ENCODE peak calls at places on chromosomes 2 and 18, in nine cellular contexts. One of them, this sample, is unnamed.
A peak's percentile ranks its signal among the peaks of the same experiment; 100 is the strongest.

GRCh38 chr2:237923507-237924163 is 43.2 kb upstream of the UBE2F start:
- DNase-seq in stimulated activated CD8-positive, alpha-beta memory T cell treated with anti-CD3 and anti-CD28 coated beads, Interleukin-7, amount 100 ng/mL, for 24 hours: peak; percentile 62
- DNase-seq in immature natural killer cell: peak; percentile 83
- DNase-seq in OCI-M1: peak; percentile 22
- DNase-seq in mesothelial cell of epicardium: peak; percentile 88
- DNase-seq in NCI-H2029 treated with DMSO at 0.1 percent for 48 hours: no peak
- DNase-seq in activated CD4-positive, alpha-beta T cell treated with anti-CD3 and anti-CD28 coated beads, Interleukin-2, amount 50 U/mL, for 4 hours: peak; percentile 76
- DNase-seq in tibial artery: peak; percentile 89
- DNase-seq in T-helper 17 cell: peak; percentile 72
- DNase-seq in this sample: no peak

GRCh38 chr2:178205853-178206516 is 11.7 kb downstream of the OSBPL6 start:
- DNase-seq in stimulated activated CD8-positive, alpha-beta memory T cell treated with anti-CD3 and anti-CD28 coated beads, Interleukin-7, amount 100 ng/mL, for 24 hours: no peak
- DNase-seq in immature natural killer cell: no peak
- DNase-seq in OCI-M1: peak; percentile 12
- DNase-seq in mesothelial cell of epicardium: no peak
- DNase-seq in NCI-H2029 treated with DMSO at 0.1 percent for 48 hours: no peak
- DNase-seq in activated CD4-positive, alpha-beta T cell treated with anti-CD3 and anti-CD28 coated beads, Interleukin-2, amount 50 U/mL, for 4 hours: no peak
- DNase-seq in tibial artery: no peak
- DNase-seq in T-helper 17 cell: no peak
- DNase-seq in this sample: no peak

GRCh38 chr2:197805598-197806316 is 1.4 kb downstream of the PLCL1 start:
- DNase-seq in stimulated activated CD8-positive, alpha-beta memory T cell treated with anti-CD3 and anti-CD28 coated beads, Interleukin-7, amount 100 ng/mL, for 24 hours: no peak
- DNase-seq in immature natural killer cell: no peak
- DNase-seq in OCI-M1: no peak
- DNase-seq in mesothelial cell of epicardium: no peak
- DNase-seq in NCI-H2029 treated with DMSO at 0.1 percent for 48 hours: no peak
- DNase-seq in activated CD4-positive, alpha-beta T cell treated with anti-CD3 and anti-CD28 coated beads, Interleukin-2, amount 50 U/mL, for 4 hours: no peak
- DNase-seq in tibial artery: no peak
- DNase-seq in T-helper 17 cell: no peak
- DNase-seq in this sample: no peak

GRCh38 chr2:118954297-118955060 is 12.5 kb downstream of the MARCO start:
- DNase-seq in stimulated activated CD8-positive, alpha-beta memory T cell treated with anti-CD3 and anti-CD28 coated beads, Interleukin-7, amount 100 ng/mL, for 24 hours: no peak
- DNase-seq in immature natural killer cell: no peak
- DNase-seq in OCI-M1: no peak
- DNase-seq in mesothelial cell of epicardium: no peak
- DNase-seq in NCI-H2029 treated with DMSO at 0.1 percent for 48 hours: no peak
- DNase-seq in activated CD4-positive, alpha-beta T cell treated with anti-CD3 and anti-CD28 coated beads, Interleukin-2, amount 50 U/mL, for 4 hours: no peak
- DNase-seq in tibial artery: no peak
- DNase-seq in T-helper 17 cell: no peak
- DNase-seq in this sample: no peak

GRCh38 chr2:65634304-65634703 is 201.9 kb upstream of the SPRED2 start:
- DNase-seq in stimulated activated CD8-positive, alpha-beta memory T cell treated with anti-CD3 and anti-CD28 coated beads, Interleukin-7, amount 100 ng/mL, for 24 hours: no peak
- DNase-seq in immature natural killer cell: no peak
- DNase-seq in OCI-M1: no peak
- DNase-seq in mesothelial cell of epicardium: no peak
- DNase-seq in NCI-H2029 treated with DMSO at 0.1 percent for 48 hours: no peak
- DNase-seq in activated CD4-positive, alpha-beta T cell treated with anti-CD3 and anti-CD28 coated beads, Interleukin-2, amount 50 U/mL, for 4 hours: no peak
- DNase-seq in tibial artery: no peak
- DNase-seq in T-helper 17 cell: no peak
- DNase-seq in this sample: no peak

GRCh38 chr2:47357475-47357874 is 45.5 kb upstream of the MSH2 start:
- DNase-seq in stimulated activated CD8-positive, alpha-beta memory T cell treated with anti-CD3 and anti-CD28 coated beads, Interleukin-7, amount 100 ng/mL, for 24 hours: no peak
- DNase-seq in immature natural killer cell: no peak
- DNase-seq in OCI-M1: no peak
- DNase-seq in mesothelial cell of epicardium: no peak
- DNase-seq in NCI-H2029 treated with DMSO at 0.1 percent for 48 hours: no peak
- DNase-seq in activated CD4-positive, alpha-beta T cell treated with anti-CD3 and anti-CD28 coated beads, Interleukin-2, amount 50 U/mL, for 4 hours: no peak
- DNase-seq in tibial artery: no peak
- DNase-seq in T-helper 17 cell: no peak
- DNase-seq in this sample: no peak

GRCh38 chr18:36309436-36310391 is 12.2 kb downstream of the FHOD3 start:
- DNase-seq in stimulated activated CD8-positive, alpha-beta memory T cell treated with anti-CD3 and anti-CD28 coated beads, Interleukin-7, amount 100 ng/mL, for 24 hours: no peak
- DNase-seq in immature natural killer cell: no peak
- DNase-seq in OCI-M1: no peak
- DNase-seq in mesothelial cell of epicardium: peak; percentile 53
- DNase-seq in NCI-H2029 treated with DMSO at 0.1 percent for 48 hours: no peak
- DNase-seq in activated CD4-positive, alpha-beta T cell treated with anti-CD3 and anti-CD28 coated beads, Interleukin-2, amount 50 U/mL, for 4 hours: no peak
- DNase-seq in tibial artery: no peak
- DNase-seq in T-helper 17 cell: no peak
- DNase-seq in this sample: peak; percentile 99

GRCh38 chr2:236173734-236174607 is 5.8 kb upstream of the GBX2 start:
- DNase-seq in stimulated activated CD8-positive, alpha-beta memory T cell treated with anti-CD3 and anti-CD28 coated beads, Interleukin-7, amount 100 ng/mL, for 24 hours: no peak
- DNase-seq in immature natural killer cell: no peak
- DNase-seq in OCI-M1: no peak
- DNase-seq in mesothelial cell of epicardium: no peak
- DNase-seq in NCI-H2029 treated with DMSO at 0.1 percent for 48 hours: no peak
- DNase-seq in activated CD4-positive, alpha-beta T cell treated with anti-CD3 and anti-CD28 coated beads, Interleukin-2, amount 50 U/mL, for 4 hours: no peak
- DNase-seq in tibial artery: no peak
- DNase-seq in T-helper 17 cell: no peak
- DNase-seq in this sample: no peak

GRCh38 chr2:236865052-236865451 is 220.6 kb upstream of the COPS8 start:
- DNase-seq in stimulated activated CD8-positive, alpha-beta memory T cell treated with anti-CD3 and anti-CD28 coated beads, Interleukin-7, amount 100 ng/mL, for 24 hours: no peak
- DNase-seq in immature natural killer cell: no peak
- DNase-seq in OCI-M1: no peak
- DNase-seq in mesothelial cell of epicardium: peak; percentile 19
- DNase-seq in NCI-H2029 treated with DMSO at 0.1 percent for 48 hours: no peak
- DNase-seq in activated CD4-positive, alpha-beta T cell treated with anti-CD3 and anti-CD28 coated beads, Interleukin-2, amount 50 U/mL, for 4 hours: no peak
- DNase-seq in tibial artery: peak; percentile 25
- DNase-seq in T-helper 17 cell: no peak
- DNase-seq in this sample: no peak

GRCh38 chr2:10659898-10660568 is 29.7 kb downstream of the NOL10 start:
- DNase-seq in stimulated activated CD8-positive, alpha-beta memory T cell treated with anti-CD3 and anti-CD28 coated beads, Interleukin-7, amount 100 ng/mL, for 24 hours: no peak
- DNase-seq in immature natural killer cell: peak; percentile 7
- DNase-seq in OCI-M1: peak; percentile 59
- DNase-seq in mesothelial cell of epicardium: no peak
- DNase-seq in NCI-H2029 treated with DMSO at 0.1 percent for 48 hours: no peak
- DNase-seq in activated CD4-positive, alpha-beta T cell treated with anti-CD3 and anti-CD28 coated beads, Interleukin-2, amount 50 U/mL, for 4 hours: peak; percentile 31
- DNase-seq in tibial artery: no peak
- DNase-seq in T-helper 17 cell: peak; percentile 17
- DNase-seq in this sample: no peak

GRCh38 chr2:42770288-42771131 is 6.6 kb upstream of the OXER1 start:
- DNase-seq in stimulated activated CD8-positive, alpha-beta memory T cell treated with anti-CD3 and anti-CD28 coated beads, Interleukin-7, amount 100 ng/mL, for 24 hours: no peak
- DNase-seq in immature natural killer cell: no peak
- DNase-seq in OCI-M1: peak; percentile 82
- DNase-seq in mesothelial cell of epicardium: no peak
- DNase-seq in NCI-H2029 treated with DMSO at 0.1 percent for 48 hours: no peak
- DNase-seq in activated CD4-positive, alpha-beta T cell treated with anti-CD3 and anti-CD28 coated beads, Interleukin-2, amount 50 U/mL, for 4 hours: no peak
- DNase-seq in tibial artery: no peak
- DNase-seq in T-helper 17 cell: no peak
- DNase-seq in this sample: no peak

GRCh38 chr2:32485399-32485798 is 128.6 kb downstream of the BIRC6 start:
- DNase-seq in stimulated activated CD8-positive, alpha-beta memory T cell treated with anti-CD3 and anti-CD28 coated beads, Interleukin-7, amount 100 ng/mL, for 24 hours: no peak
- DNase-seq in immature natural killer cell: no peak
- DNase-seq in OCI-M1: no peak
- DNase-seq in mesothelial cell of epicardium: no peak
- DNase-seq in NCI-H2029 treated with DMSO at 0.1 percent for 48 hours: no peak
- DNase-seq in activated CD4-positive, alpha-beta T cell treated with anti-CD3 and anti-CD28 coated beads, Interleukin-2, amount 50 U/mL, for 4 hours: no peak
- DNase-seq in tibial artery: no peak
- DNase-seq in T-helper 17 cell: no peak
- DNase-seq in this sample: no peak

GRCh38 chr2:238900511-238900910 is 52.6 kb downstream of the TWIST2 start:
- DNase-seq in stimulated activated CD8-positive, alpha-beta memory T cell treated with anti-CD3 and anti-CD28 coated beads, Interleukin-7, amount 100 ng/mL, for 24 hours: no peak
- DNase-seq in immature natural killer cell: no peak
- DNase-seq in OCI-M1: no peak
- DNase-seq in mesothelial cell of epicardium: no peak
- DNase-seq in NCI-H2029 treated with DMSO at 0.1 percent for 48 hours: no peak
- DNase-seq in activated CD4-positive, alpha-beta T cell treated with anti-CD3 and anti-CD28 coated beads, Interleukin-2, amount 50 U/mL, for 4 hours: no peak
- DNase-seq in tibial artery: no peak
- DNase-seq in T-helper 17 cell: no peak
- DNase-seq in this sample: no peak

GRCh38 chr18:59459352-59460059 is 100.4 kb upstream of the LMAN1 start:
- DNase-seq in stimulated activated CD8-positive, alpha-beta memory T cell treated with anti-CD3 and anti-CD28 coated beads, Interleukin-7, amount 100 ng/mL, for 24 hours: no peak
- DNase-seq in immature natural killer cell: no peak
- DNase-seq in OCI-M1: peak; percentile 60
- DNase-seq in mesothelial cell of epicardium: no peak
- DNase-seq in NCI-H2029 treated with DMSO at 0.1 percent for 48 hours: peak; percentile 24
- DNase-seq in activated CD4-positive, alpha-beta T cell treated with anti-CD3 and anti-CD28 coated beads, Interleukin-2, amount 50 U/mL, for 4 hours: no peak
- DNase-seq in tibial artery: no peak
- DNase-seq in T-helper 17 cell: no peak
- DNase-seq in this sample: no peak

This sample was measured in epithelial cell of prostate.